ENCODE peak calls at places on chromosomes 3 and 15, in ten cellular contexts. One of them, this sample, is unnamed.

GRCh38 chr3:171021377-171021776 is 5.1 kb downstream of the SLC2A2 start:
- DNase-seq in Karpas-422: no peak
- DNase-seq in HCT116: no peak
- DNase-seq in GM23338: no peak
- DNase-seq in GM12878: no peak
- DNase-seq in mesenchymal stem cell: no peak
- DNase-seq in neuronal stem cell: no peak
- DNase-seq in H9: no peak
- DNase-seq in hepatocyte: no peak
- DNase-seq in HepG2: no peak
- DNase-seq in this sample: no peak

GRCh38 chr3:41272667-41273066 is 73.4 kb downstream of the CTNNB1 start:
- DNase-seq in hepatocyte: no peak
- DNase-seq in neuronal stem cell: no peak
- DNase-seq in HepG2: no peak
- DNase-seq in Karpas-422: no peak
- DNase-seq in HCT116: no peak
- DNase-seq in GM12878: no peak
- DNase-seq in H9: no peak
- DNase-seq in mesenchymal stem cell: no peak
- DNase-seq in GM23338: no peak
- DNase-seq in this sample: no peak

GRCh38 chr15:25844981-25845680 is 18.0 kb downstream of the ATP10A start:
- DNase-seq in HCT116: no peak
- DNase-seq in mesenchymal stem cell: no peak
- DNase-seq in neuronal stem cell: no peak
- DNase-seq in GM12878: no peak
- DNase-seq in HepG2: no peak
- DNase-seq in GM23338: no peak
- DNase-seq in Karpas-422: no peak
- DNase-seq in H9: no peak
- DNase-seq in hepatocyte: no peak
- DNase-seq in this sample: no peak

GRCh38 chr3:193762657-193763056 is 169.6 kb downstream of the OPA1 start:
- DNase-seq in HepG2: no peak
- DNase-seq in HCT116: no peak
- DNase-seq in neuronal stem cell: no peak
- DNase-seq in mesenchymal stem cell: no peak
- DNase-seq in Karpas-422: no peak
- DNase-seq in GM12878: no peak
- DNase-seq in hepatocyte: no peak
- DNase-seq in H9: no peak
- DNase-seq in GM23338: no peak
- DNase-seq in this sample: no peak

GRCh38 chr3:121529308-121529707 is 16.5 kb downstream of the POLQ start:
- DNase-seq in neuronal stem cell: no peak
- DNase-seq in Karpas-422: peak; percentile 65
- DNase-seq in GM23338: no peak
- DNase-seq in hepatocyte: peak; percentile 30
- DNase-seq in mesenchymal stem cell: peak; percentile 25
- DNase-seq in HepG2: peak; percentile 3
- DNase-seq in GM12878: no peak
- DNase-seq in H9: no peak
- DNase-seq in HCT116: no peak
- DNase-seq in this sample: no peak

GRCh38 chr15:47337836-47338235 is 379.5 kb upstream of the SEMA6D start:
- DNase-seq in mesenchymal stem cell: no peak
- DNase-seq in Karpas-422: no peak
- DNase-seq in GM23338: no peak
- DNase-seq in hepatocyte: no peak
- DNase-seq in H9: no peak
- DNase-seq in HepG2: no peak
- DNase-seq in neuronal stem cell: no peak
- DNase-seq in HCT116: no peak
- DNase-seq in GM12878: no peak
- DNase-seq in this sample: no peak

GRCh38 chr3:127113571-127113891 is 79.4 kb upstream of the PRR23E start:
- DNase-seq in Karpas-422: no peak
- DNase-seq in GM12878: no peak
- DNase-seq in hepatocyte: no peak
- DNase-seq in GM23338: no peak
- DNase-seq in neuronal stem cell: no peak
- DNase-seq in HCT116: no peak
- DNase-seq in HepG2: peak; percentile 95
- DNase-seq in H9: no peak
- DNase-seq in mesenchymal stem cell: no peak
- DNase-seq in this sample: no peak

GRCh38 chr15:89766357-89767311 is 9.5 kb upstream of the MESP2 start:
- DNase-seq in neuronal stem cell: no peak
- DNase-seq in Karpas-422: no peak
- DNase-seq in GM12878: no peak
- DNase-seq in GM23338: no peak
- DNase-seq in HCT116: no peak
- DNase-seq in hepatocyte: no peak
- DNase-seq in H9: no peak
- DNase-seq in mesenchymal stem cell: no peak
- DNase-seq in HepG2: no peak
- DNase-seq in this sample: no peak

GRCh38 chr3:194253270-194253669 is 97.9 kb downstream of the CPN2 start:
- DNase-seq in hepatocyte: no peak
- DNase-seq in HCT116: no peak
- DNase-seq in H9: no peak
- DNase-seq in mesenchymal stem cell: no peak
- DNase-seq in Karpas-422: no peak
- DNase-seq in GM12878: no peak
- DNase-seq in neuronal stem cell: no peak
- DNase-seq in HepG2: no peak
- DNase-seq in GM23338: no peak
- DNase-seq in this sample: no peak

DNA sequence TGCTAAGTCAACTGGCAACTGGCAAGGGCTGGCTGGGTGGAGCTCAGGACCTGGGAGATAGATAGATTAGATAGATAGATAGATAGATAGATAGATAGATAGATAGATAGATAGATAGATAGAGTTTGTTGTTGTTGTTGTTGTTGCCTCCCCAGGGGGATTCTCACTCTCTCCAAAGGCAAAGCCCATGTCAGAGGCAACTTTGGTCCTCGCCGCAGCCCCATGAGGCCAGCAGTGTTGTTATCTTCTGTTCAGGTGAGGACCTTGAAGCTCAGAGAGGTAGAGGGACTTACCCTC is 7.4 kb upstream of the MST1R start:
- DNase-seq in HepG2: no peak
- DNase-seq in hepatocyte: no peak
- DNase-seq in Karpas-422: no peak
- DNase-seq in HCT116: no peak
- DNase-seq in H9: no peak
- DNase-seq in neuronal stem cell: no peak
- DNase-seq in GM23338: no peak
- DNase-seq in mesenchymal stem cell: no peak
- DNase-seq in GM12878: no peak
- DNase-seq in this sample: no peak
- H3K4me2 ChIP-seq in HepG2: no peak overlapping the region
- H3K4me2 ChIP-seq in hepatocyte: no peak overlapping the region
- H3K4me2 ChIP-seq in Karpas-422: no peak overlapping the region
- H3K4me2 ChIP-seq in HCT116: no peak overlapping the region
- H3K4me2 ChIP-seq in H9: peak overlapping the region; percentile 58
- H3K4me2 ChIP-seq in neuronal stem cell: no peak overlapping the region
- H3K4me2 ChIP-seq in GM23338: peak overlapping the region; percentile 85
- H3K4me2 ChIP-seq in mesenchymal stem cell: no peak overlapping the region
- H3K4me2 ChIP-seq in GM12878: no peak overlapping the region
- H3K4me2 ChIP-seq in this sample: no peak overlapping the region

GRCh38 chr15:81024265-81024875 is 23.6 kb downstream of the TLNRD1 start:
- DNase-seq in GM23338: peak; percentile 10
- DNase-seq in HepG2: no peak
- DNase-seq in GM12878: no peak
- DNase-seq in Karpas-422: no peak
- DNase-seq in HCT116: no peak
- DNase-seq in mesenchymal stem cell: no peak
- DNase-seq in H9: no peak
- DNase-seq in neuronal stem cell: no peak
- DNase-seq in hepatocyte: peak; percentile 29
- DNase-seq in this sample: no peak

GRCh38 chr15:81021321-81021720 is 20.6 kb downstream of the TLNRD1 start:
- DNase-seq in hepatocyte: no peak
- DNase-seq in GM12878: no peak
- DNase-seq in neuronal stem cell: no peak
- DNase-seq in GM23338: no peak
- DNase-seq in HepG2: no peak
- DNase-seq in HCT116: no peak
- DNase-seq in Karpas-422: no peak
- DNase-seq in mesenchymal stem cell: no peak
- DNase-seq in H9: no peak
- DNase-seq in this sample: no peak

GRCh38 chr15:81027200-81027599 is 26.5 kb downstream of the TLNRD1 start:
- DNase-seq in Karpas-422: no peak
- DNase-seq in GM12878: no peak
- DNase-seq in H9: no peak
- DNase-seq in mesenchymal stem cell: no peak
- DNase-seq in neuronal stem cell: no peak
- DNase-seq in GM23338: no peak
- DNase-seq in HCT116: no peak
- DNase-seq in hepatocyte: no peak
- DNase-seq in HepG2: no peak
- DNase-seq in this sample: no peak

GRCh38 chr15:81024891-81025290 is 24.2 kb downstream of the TLNRD1 start:
- DNase-seq in GM12878: no peak
- DNase-seq in HCT116: no peak
- DNase-seq in H9: no peak
- DNase-seq in mesenchymal stem cell: no peak
- DNase-seq in neuronal stem cell: no peak
- DNase-seq in Karpas-422: no peak
- DNase-seq in GM23338: no peak
- DNase-seq in hepatocyte: no peak
- DNase-seq in HepG2: no peak
- DNase-seq in this sample: no peak

GRCh38 chr15:81023483-81024264 is 23.0 kb downstream of the TLNRD1 start:
- DNase-seq in H9: no peak
- DNase-seq in mesenchymal stem cell: peak; percentile 52
- DNase-seq in Karpas-422: no peak
- DNase-seq in neuronal stem cell: no peak
- DNase-seq in GM12878: peak; percentile 97
- DNase-seq in hepatocyte: no peak
- DNase-seq in HCT116: no peak
- DNase-seq in HepG2: no peak
- DNase-seq in GM23338: no peak
- DNase-seq in this sample: no peak
- H3K27ac ChIP-seq in H9: no peak overlapping the region
- H3K27ac ChIP-seq in mesenchymal stem cell: no peak overlapping the region
- H3K27ac ChIP-seq in Karpas-422: no peak overlapping the region
- H3K27ac ChIP-seq in neuronal stem cell: no peak overlapping the region
- H3K27ac ChIP-seq in GM12878: peak overlapping the region; percentile 91
- H3K27ac ChIP-seq in hepatocyte: peak overlapping the region; percentile 44
- H3K27ac ChIP-seq in HCT116: no peak overlapping the region
- H3K27ac ChIP-seq in HepG2: no peak overlapping the region
- H3K27ac ChIP-seq in GM23338: no peak overlapping the region
- H3K27ac ChIP-seq in this sample: no peak overlapping the region

GRCh38 chr15:81091889-81092558 is 42.0 kb upstream of the CFAP161 start:
- DNase-seq in mesenchymal stem cell: peak; percentile 57
- DNase-seq in H9: no peak
- DNase-seq in HCT116: peak; percentile 86
- DNase-seq in Karpas-422: no peak
- DNase-seq in hepatocyte: peak; percentile 70
- DNase-seq in HepG2: peak; percentile 13
- DNase-seq in GM12878: no peak
- DNase-seq in neuronal stem cell: no peak
- DNase-seq in GM23338: no peak
- DNase-seq in this sample: no peak
- H2AFZ ChIP-seq in mesenchymal stem cell: no peak overlapping the region
- H2AFZ ChIP-seq in H9: no peak overlapping the region
- H2AFZ ChIP-seq in HCT116: peak overlapping the region; percentile 98
- H2AFZ ChIP-seq in Karpas-422: no peak overlapping the region
- H2AFZ ChIP-seq in hepatocyte: peak overlapping the region; percentile 2
- H2AFZ ChIP-seq in HepG2: no peak overlapping the region
- H2AFZ ChIP-seq in GM12878: no peak overlapping the region
- H2AFZ ChIP-seq in neuronal stem cell: no peak overlapping the region
- H2AFZ ChIP-seq in GM23338: peak overlapping the region; percentile 72
- H2AFZ ChIP-seq in this sample: no peak overlapping the region

GRCh38 chr15:67166280-67167009 is 88.0 kb downstream of the AAGAB start:
- DNase-seq in GM23338: no peak
- DNase-seq in HepG2: no peak
- DNase-seq in H9: no peak
- DNase-seq in GM12878: no peak
- DNase-seq in HCT116: no peak
- DNase-seq in neuronal stem cell: no peak
- DNase-seq in hepatocyte: no peak
- DNase-seq in Karpas-422: no peak
- DNase-seq in mesenchymal stem cell: no peak
- DNase-seq in this sample: no peak

GRCh38 chr15:67167131-67167530 is 87.3 kb downstream of the AAGAB start:
- DNase-seq in mesenchymal stem cell: no peak
- DNase-seq in H9: no peak
- DNase-seq in hepatocyte: no peak
- DNase-seq in Karpas-422: no peak
- DNase-seq in GM23338: no peak
- DNase-seq in GM12878: no peak
- DNase-seq in HepG2: no peak
- DNase-seq in HCT116: no peak
- DNase-seq in neuronal stem cell: no peak
- DNase-seq in this sample: no peak

GRCh38 chr15:67164401-67164791 is 90.1 kb downstream of the AAGAB start:
- DNase-seq in mesenchymal stem cell: peak; percentile 37
- DNase-seq in HCT116: no peak
- DNase-seq in GM12878: no peak
- DNase-seq in HepG2: no peak
- DNase-seq in Karpas-422: no peak
- DNase-seq in neuronal stem cell: no peak
- DNase-seq in H9: no peak
- DNase-seq in hepatocyte: no peak
- DNase-seq in GM23338: no peak
- DNase-seq in this sample: no peak

GRCh38 chr15:67164811-67165652 is 89.4 kb downstream of the AAGAB start:
- DNase-seq in GM23338: peak; percentile 74
- DNase-seq in hepatocyte: no peak
- DNase-seq in neuronal stem cell: no peak
- DNase-seq in HCT116: no peak
- DNase-seq in HepG2: no peak
- DNase-seq in Karpas-422: no peak
- DNase-seq in GM12878: no peak
- DNase-seq in H9: peak; percentile 87
- DNase-seq in mesenchymal stem cell: no peak
- DNase-seq in this sample: no peak

DNA sequence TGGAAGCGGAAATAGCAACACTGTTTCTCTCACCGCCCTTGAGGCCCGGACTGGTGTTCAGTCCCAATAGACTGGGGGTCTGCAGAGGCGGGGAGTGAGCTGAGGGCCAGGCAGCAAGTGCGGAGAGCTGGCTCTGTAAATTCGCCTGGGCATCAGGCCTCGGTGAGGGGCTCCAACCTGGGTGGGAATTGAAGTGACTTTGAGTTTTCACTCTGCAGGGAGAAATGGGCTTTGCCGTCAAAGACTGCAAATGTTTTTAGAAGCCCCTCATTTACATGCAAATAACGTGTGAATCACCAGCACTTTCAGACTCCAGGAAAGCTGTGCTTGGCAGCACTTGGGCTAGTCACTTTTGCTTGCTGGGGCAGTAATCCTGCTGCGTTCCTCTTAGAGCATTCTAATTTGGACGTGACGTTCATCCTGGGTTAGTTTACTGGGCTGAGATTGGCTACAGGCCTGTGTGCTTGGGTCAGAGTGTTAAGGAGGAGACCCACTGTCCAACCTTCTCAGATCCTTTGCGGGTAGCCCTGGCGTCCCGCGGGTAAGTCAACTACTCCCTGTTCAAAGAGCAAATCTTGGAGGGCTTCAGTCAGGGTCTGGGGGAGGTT is 88.7 kb downstream of the AAGAB start:
- DNase-seq in hepatocyte: no peak
- DNase-seq in neuronal stem cell: no peak
- DNase-seq in H9: peak; percentile 91
- DNase-seq in GM23338: peak; percentile 84
- DNase-seq in HCT116: no peak
- DNase-seq in GM12878: no peak
- DNase-seq in HepG2: no peak
- DNase-seq in Karpas-422: no peak
- DNase-seq in mesenchymal stem cell: peak; percentile 59
- DNase-seq in this sample: no peak
- H3K4me2 ChIP-seq in hepatocyte: no peak overlapping the region
- H3K4me2 ChIP-seq in neuronal stem cell: no peak overlapping the region
- H3K4me2 ChIP-seq in H9: peak overlapping the region; percentile 35
- H3K4me2 ChIP-seq in GM23338: peak overlapping the region; percentile 18
- H3K4me2 ChIP-seq in HCT116: no peak overlapping the region
- H3K4me2 ChIP-seq in GM12878: no peak overlapping the region
- H3K4me2 ChIP-seq in HepG2: no peak overlapping the region
- H3K4me2 ChIP-seq in Karpas-422: no peak overlapping the region
- H3K4me2 ChIP-seq in mesenchymal stem cell: peak overlapping the region; percentile 21
- H3K4me2 ChIP-seq in this sample: no peak overlapping the region

This sample was measured in DND-41.